ENCODE peak calls at places on chromosomes 3 and 15, in ten cellular contexts. N is stimulated activated naive CD8-positive, alpha-beta T cell treated with anti-CD3 and anti-CD28 coated beads, Interleukin-15, Interleukin-2, amounts not matched to agents 100 U/mL and 50 U/mL, for 24 hours; U is naive thymus-derived CD4-positive, alpha-beta T cell; P is natural killer cell; D is A549; H is WTC11; A is activated naive CD8-positive, alpha-beta T cell treated with anti-CD3 and anti-CD28 coated beads, Interleukin-2, amount 50 U/mL, for 24 hours; E is mucosa of descending colon; Z is activated CD8-positive, alpha-beta memory T cell treated with anti-CD3 and anti-CD28 coated beads, Interleukin-2, amount 10 ng/mL, durations not matched to agents 7 days and 5 days; F is activated T-cell treated with anti-CD3 and anti-CD28 coated beads, Interleukin-2, amount 50 U/mL, for 4 hours. W is an unnamed sample.
A peak's percentile ranks its signal among the peaks of the same experiment; 100 is the strongest.

GRCh38 chr3:72234394-72234793 is 449.4 kb upstream of the PROK2 start:
- ATAC-seq in N (no peak), U (no peak), P (no peak), D (no peak), H (no peak), A (no peak), E (peak; percentile 21), Z (no peak), F (no peak), W (peak; percentile 90)

GRCh38 chr3:17055374-17056276 is 170.9 kb downstream of the PLCL2 start:
- ATAC-seq in N (no peak), U (no peak), P (peak; percentile 52), D (no peak), H (no peak), A (no peak), E (no peak), Z (peak; percentile 74), F (no peak), W (no peak)

GRCh38 chr3:30269751-30270445 is 336.5 kb upstream of the TGFBR2 start:
- ATAC-seq in N (no peak), U (peak; percentile 46), P (no peak), D (no peak), H (no peak), A (no peak), E (no peak), Z (no peak), F (no peak), W (peak; percentile 16)

GRCh38 chr3:185630182-185630622 is 44.1 kb downstream of the SENP2 start:
- ATAC-seq in N (no peak), U (no peak), P (no peak), D (peak; percentile 50), H (no peak), A (no peak), E (peak; percentile 94), Z (no peak), F (no peak), W (peak; percentile 57)

GRCh38 chr3:42012378-42012934 is 50.6 kb upstream of the ULK4 start:
- ATAC-seq in N (no peak), U (peak; percentile 59), P (peak; percentile 53), D (no peak), H (no peak), A (no peak), E (peak; percentile 1), Z (peak; percentile 11), F (no peak), W (no peak)

GRCh38 chr3:65884072-65884471 is 154.6 kb downstream of the MAGI1 start:
- ATAC-seq in N (no peak), U (no peak), P (no peak), D (no peak), H (no peak), A (no peak), E (peak; percentile 91), Z (no peak), F (no peak), W (no peak)

GRCh38 chr3:31196881-31197364 is 302.5 kb upstream of the GADL1 start:
- ATAC-seq in N (no peak), U (no peak), P (no peak), D (no peak), H (peak; percentile 80), A (no peak), E (no peak), Z (no peak), F (no peak), W (peak; percentile 77)

GRCh38 chr15:74036271-74037170 is 42.0 kb downstream of the PML start:
- ATAC-seq in N (no peak), U (no peak), P (no peak), D (peak; percentile 75), H (peak; percentile 86), A (no peak), E (peak; percentile 57), Z (no peak), F (no peak), W (peak; percentile 33)

GRCh38 chr15:64429448-64429847 is 30.9 kb upstream of the ZNF609 start:
- ATAC-seq in N (peak; percentile 89), U (no peak), P (no peak), D (no peak), H (no peak), A (peak; percentile 93), E (no peak), Z (peak; percentile 20), F (peak; percentile 91), W (no peak)

GRCh38 chr3:127325630-127325961 is 37.8 kb upstream of the PRR20G start:
- ATAC-seq in N (no peak), U (no peak), P (no peak), D (no peak), H (no peak), A (no peak), E (peak; percentile 42), Z (no peak), F (no peak), W (no peak)

GRCh38 chr15:82058026-82058425 is 12.2 kb upstream of the MEX3B start:
- ATAC-seq in N (no peak), U (no peak), P (no peak), D (peak; percentile 42), H (peak; percentile 68), A (no peak), E (no peak), Z (no peak), F (no peak), W (no peak)